ENCODE peak calls at places on chromosomes 11 and 22, in four cellular contexts. T is lower leg skin, P is non-pigmented ciliary epithelial cell, Q is brain pericyte. J is an unnamed sample.

GRCh38 chr11:65427691-65428577 is 5.3 kb downstream of the NEAT1 start:
- DNase-seq in T (peak), P (no peak), Q (no peak), J (no peak)

GRCh38 chr11:107446822-107447431 is 10.7 kb downstream of the CWF19L2 start:
- DNase-seq in T (no peak), P (no peak), Q (no peak), J (no peak)

GRCh38 chr11:121566279-121567168 is 113.8 kb upstream of the SORL1-AS1 start:
- DNase-seq in T (no peak), P (no peak), Q (no peak), J (no peak)

GRCh38 chr11:71453911-71454304 is 905 bp downstream of the NADSYN1 start:
- DNase-seq in T (no peak), P (no peak), Q (no peak), J (no peak)

GRCh38 chr22:26768986-26769385 is 111.6 kb downstream of the MIAT start:
- DNase-seq in T (no peak), P (no peak), Q (no peak), J (no peak)

GRCh38 chr11:2666828-2667570 is 32.8 kb downstream of the KCNQ1OT1 start:
- DNase-seq in T (peak), P (no peak), Q (no peak), J (no peak)

GRCh38 chr11:133906746-133907145 is 50.0 kb downstream of the IGSF9B start:
- DNase-seq in T (no peak), P (no peak), Q (no peak), J (no peak)

GRCh38 chr11:79026803-79027445 is 413.9 kb downstream of the TENM4 start:
- DNase-seq in T (no peak), P (peak), Q (no peak), J (no peak)

GRCh38 chr22:24950272-24950902 is 2.1 kb upstream of the KIAA1671 start:
- DNase-seq in T (no peak), P (no peak), Q (no peak), J (no peak)

GRCh38 chr11:119298726-119299125 is 18.2 kb downstream of the MCAM start:
- DNase-seq in T (no peak), P (no peak), Q (no peak), J (no peak)

GRCh38 chr11:23856654-23857053 is 640.2 kb upstream of the LUZP2 start:
- DNase-seq in T (no peak), P (peak), Q (no peak), J (no peak)

GRCh38 chr11:60970369-60970774 is 1.1 kb upstream of the CD6 start:
- DNase-seq in T (no peak), P (no peak), Q (no peak), J (no peak)

GRCh38 chr22:19471572-19471971 is 7.4 kb downstream of the UFD1 start:
- DNase-seq in T (no peak), P (no peak), Q (no peak), J (no peak)

GRCh38 chr22:41989246-41989645 is 9.3 kb upstream of the WBP2NL start:
- DNase-seq in T (no peak), P (no peak), Q (no peak), J (no peak)

GRCh38 chr11:72738199-72739141 is 13.7 kb downstream of the ARAP1 start:
- DNase-seq in T (peak), P (no peak), Q (no peak), J (no peak)

GRCh38 chr22:19761500-19762314 is 1.1 kb downstream of the TBX1 start:
- DNase-seq in T (no peak), P (no peak), Q (no peak), J (no peak)

GRCh38 chr22:44193537-44193896 is 12.8 kb downstream of the PARVG start:
- DNase-seq in T (peak), P (no peak), Q (no peak), J (no peak)

GRCh38 chr11:8442301-8442700 is 151.7 kb downstream of the STK33 start:
- DNase-seq in T (no peak), P (no peak), Q (no peak), J (no peak)

GRCh38 chr11:46846510-46846830 is 390 bp upstream of the CKAP5 start:
- DNase-seq in T (no peak), P (no peak), Q (no peak), J (no peak)

GRCh38 chr22:39933741-39934140 is 26.5 kb upstream of the TMA7B start:
- DNase-seq in T (no peak), P (no peak), Q (no peak), J (no peak)

GRCh38 chr11:65366340-65366773 is 11.8 kb downstream of the TIGD3 start:
- DNase-seq in T (no peak), P (peak), Q (no peak), J (peak)

GRCh38 chr22:38239101-38239761 is 33.6 kb downstream of the TMEM184B start:
- DNase-seq in T (no peak), P (peak), Q (no peak), J (no peak)

GRCh38 chr22:36510966-36511881 is 4.4 kb upstream of the FOXRED2 start:
- DNase-seq in T (no peak), P (no peak), Q (no peak), J (no peak)